ENCODE peak calls at places on chromosomes 12 and 14, in five cellular contexts. F, E, R, T and A are unnamed samples.
A peak's percentile ranks its signal among the peaks of the same experiment; 100 is the strongest.

GRCh38 chr12:131487379-131488129 is 223.3 kb upstream of the SFSWAP start:
- DNase-seq in R (no peak), T (no peak), F (no peak), E (no peak), A (no peak)

GRCh38 chr12:7374423-7375144 is 69.4 kb downstream of the CD163L1 start:
- DNase-seq in T (peak; percentile 15), E (peak; percentile 87), R (peak; percentile 11), F (peak; percentile 6), A (peak; percentile 11)

GRCh38 chr12:2113501-2113912 is 60.7 kb downstream of the CACNA1C start:
- DNase-seq in T (no peak), R (no peak), E (no peak), F (no peak), A (no peak)

GRCh38 chr12:74111688-74112360 is 425.8 kb upstream of the ATXN7L3B start:
- DNase-seq in T (peak; percentile 38), R (peak; percentile 47), E (peak; percentile 81), F (no peak), A (peak; percentile 24)

GRCh38 chr14:36818794-36819384 is 157.2 kb downstream of the PAX9 start:
- DNase-seq in F (no peak), E (no peak), R (peak; percentile 10), T (peak; percentile 9), A (peak; percentile 37)

GRCh38 chr12:116525418-116526001 is 33.7 kb upstream of the MAP1LC3B2 start:
- DNase-seq in F (peak; percentile 92), R (peak; percentile 79), E (no peak), T (no peak), A (no peak)

GRCh38 chr14:97380539-97380941 is 583.4 kb downstream of the VRK1 start:
- DNase-seq in R (no peak), E (no peak), F (no peak), T (peak; percentile 59), A (no peak)

GRCh38 chr12:126233625-126234024 is 1168.4 kb downstream of the AACS start:
- DNase-seq in R (no peak), E (peak; percentile 41), F (no peak), T (no peak), A (no peak)

GRCh38 chr14:105168496-105168978 is at the start of gene JAG2:
- DNase-seq in E (peak; percentile 73), T (no peak), F (no peak), R (no peak), A (peak; percentile 27)

GRCh38 chr12:106145539-106146447 is 7.0 kb upstream of the NUAK1 start:
- DNase-seq in E (peak; percentile 27), T (no peak), R (no peak), F (no peak), A (no peak)

GRCh38 chr12:107404981-107405380 is 280.6 kb upstream of the PWP1 start:
- DNase-seq in R (peak; percentile 6), T (no peak), F (peak; percentile 36), E (peak; percentile 63), A (no peak)

GRCh38 chr14:105067140-105067968 is 2.1 kb upstream of the GPR132 start:
- DNase-seq in F (peak; percentile 61), R (peak; percentile 25), T (peak; percentile 16), E (no peak), A (no peak)

GRCh38 chr12:131281016-131281415 is 327.3 kb downstream of the ADGRD1 start:
- DNase-seq in T (no peak), R (no peak), F (no peak), E (no peak), A (no peak)

GRCh38 chr14:100547633-100548294 is 39.5 kb downstream of the BEGAIN start:
- DNase-seq in T (no peak), E (no peak), F (peak; percentile 21), R (no peak), A (no peak)

GRCh38 chr12:127531561-127531960 is 735.4 kb upstream of the TMEM132C start:
- DNase-seq in F (no peak), R (no peak), E (no peak), T (no peak), A (no peak)

GRCh38 chr12:49336645-49337584 is at the start of gene C1QL4:
- DNase-seq in R (peak; percentile 78), F (peak; percentile 52), E (peak; percentile 89), T (peak; percentile 89), A (peak; percentile 84)

GRCh38 chr14:65279958-65280357 is 132.6 kb upstream of the FUT8 start:
- DNase-seq in F (no peak), T (no peak), R (no peak), E (no peak), A (no peak)

GRCh38 chr14:65281991-65282908 is 130.3 kb upstream of the FUT8 start:
- DNase-seq in R (peak; percentile 49), T (no peak), F (peak; percentile 77), E (peak; percentile 81), A (peak; percentile 73)

GRCh38 chr14:65279510-65279909 is 133.0 kb upstream of the FUT8 start:
- DNase-seq in F (no peak), T (no peak), E (no peak), R (no peak), A (no peak)

GRCh38 chr14:65278589-65278988 is 133.9 kb upstream of the FUT8 start:
- DNase-seq in T (no peak), E (no peak), R (no peak), F (no peak), A (no peak)

GRCh38 chr14:65280653-65281052 is 131.9 kb upstream of the FUT8 start:
- DNase-seq in E (no peak), R (no peak), T (no peak), F (no peak), A (no peak)
- H4K91ac ChIP-seq in E (no peak overlapping the region), R (no peak overlapping the region), T (no peak overlapping the region), F (no peak overlapping the region), A (peak overlapping the region; percentile 46)

GRCh38 chr14:94129111-94129757 is at the start of gene IFI27L2:
- DNase-seq in T (no peak), R (peak; percentile 82), F (peak; percentile 73), E (peak; percentile 95), A (peak; percentile 80)

GRCh38 chr14:94126800-94127199 is 2.6 kb downstream of the IFI27L2 start:
- DNase-seq in F (no peak), T (no peak), R (no peak), E (peak; percentile 2), A (no peak)

GRCh38 chr14:94127330-94127729 is 2.1 kb downstream of the IFI27L2 start:
- DNase-seq in E (peak; percentile 10), T (no peak), R (no peak), F (no peak), A (no peak)

GRCh38 chr14:94129758-94130414 is 482 bp upstream of the IFI27L2 start:
- DNase-seq in R (peak; percentile 62), T (no peak), F (peak; percentile 34), E (peak; percentile 45), A (peak; percentile 42)

DNA sequence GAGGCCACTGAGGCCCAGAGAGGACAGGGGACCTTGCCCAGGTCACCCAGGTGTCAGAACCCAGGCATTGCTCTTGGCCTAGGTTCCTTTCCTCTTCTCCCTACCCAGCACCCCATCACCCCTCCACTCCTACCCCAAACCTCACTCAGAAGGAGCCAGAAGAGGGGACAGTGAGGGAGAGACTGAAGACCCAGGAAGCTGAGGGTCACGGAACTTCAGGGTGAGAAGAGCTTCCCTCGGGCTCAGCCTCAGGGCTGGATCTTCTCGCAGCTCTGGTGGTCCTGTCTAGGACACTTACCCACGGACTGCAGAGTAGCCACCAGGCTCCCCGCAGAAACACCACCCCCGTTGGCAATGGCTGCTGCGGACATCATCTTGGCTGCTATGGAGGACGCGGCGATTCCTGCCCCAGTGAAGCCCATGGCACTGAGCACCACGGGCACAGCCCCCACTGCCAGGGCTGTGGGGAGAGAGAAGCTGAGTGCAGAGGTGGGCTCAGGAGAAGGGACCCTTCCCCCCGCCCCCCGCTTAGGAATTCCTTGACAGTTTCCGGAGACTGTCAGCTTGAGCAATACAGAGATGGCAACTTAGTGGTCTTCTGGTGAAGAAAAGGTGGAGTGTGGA is 1.1 kb downstream of the IFI27L2 start:
- DNase-seq in E (peak; percentile 26), T (no peak), F (no peak), R (no peak), A (no peak)
- H3K23ac ChIP-seq in E (no peak overlapping the region), T (no peak overlapping the region), F (peak overlapping the region; percentile 82), R (no peak overlapping the region), A (no peak overlapping the region)

DNA sequence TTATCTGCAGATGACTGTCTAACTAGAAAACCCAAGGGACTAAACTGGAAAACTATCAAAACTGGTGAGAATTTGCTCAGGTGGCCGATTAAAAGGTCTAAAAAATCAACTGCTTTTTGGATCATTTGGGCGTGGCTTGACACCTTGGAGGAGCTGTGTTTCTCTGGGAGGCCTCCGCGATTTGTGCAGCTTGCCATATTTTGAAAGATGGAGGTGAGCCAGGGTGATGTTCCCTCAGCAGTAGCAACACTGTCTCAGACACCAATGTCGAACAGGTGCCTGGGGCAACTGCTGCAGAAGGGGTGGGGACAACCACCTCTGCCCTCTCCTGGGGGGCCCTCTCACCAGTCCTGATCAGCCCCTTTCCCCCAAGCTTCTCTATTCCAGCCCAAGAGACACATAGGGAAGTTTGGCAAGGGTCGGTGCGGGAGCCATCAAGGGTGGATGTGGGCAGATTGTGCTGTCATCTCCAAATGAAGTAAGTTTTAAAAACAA is 3.8 kb downstream of the CCDC177 start:
- DNase-seq in R (no peak), F (no peak), T (no peak), E (no peak), A (no peak)
- H4K91ac ChIP-seq in R (no peak overlapping the region), F (no peak overlapping the region), T (no peak overlapping the region), E (no peak overlapping the region), A (no peak overlapping the region)

GRCh38 chr12:80222261-80222660 is 122.9 kb downstream of the OTOGL start:
- DNase-seq in E (no peak), F (peak; percentile 27), R (no peak), T (no peak), A (no peak)
- H3K23ac ChIP-seq in E (no peak overlapping the region), F (no peak overlapping the region), R (no peak overlapping the region), T (no peak overlapping the region), A (no peak overlapping the region)

GRCh38 chr12:646303-647038 is 16.8 kb downstream of the NINJ2 start:
- DNase-seq in T (no peak), F (no peak), R (no peak), E (no peak), A (no peak)

GRCh38 chr12:645563-646071 is 17.6 kb downstream of the NINJ2 start:
- DNase-seq in F (peak; percentile 62), E (no peak), R (peak; percentile 77), T (no peak), A (no peak)

GRCh38 chr12:644818-645552 is 18.3 kb downstream of the NINJ2 start:
- DNase-seq in F (no peak), R (no peak), E (no peak), T (no peak), A (no peak)

GRCh38 chr12:647713-648085 is 15.5 kb downstream of the NINJ2 start:
- DNase-seq in F (no peak), T (no peak), R (no peak), E (no peak), A (no peak)

DNA sequence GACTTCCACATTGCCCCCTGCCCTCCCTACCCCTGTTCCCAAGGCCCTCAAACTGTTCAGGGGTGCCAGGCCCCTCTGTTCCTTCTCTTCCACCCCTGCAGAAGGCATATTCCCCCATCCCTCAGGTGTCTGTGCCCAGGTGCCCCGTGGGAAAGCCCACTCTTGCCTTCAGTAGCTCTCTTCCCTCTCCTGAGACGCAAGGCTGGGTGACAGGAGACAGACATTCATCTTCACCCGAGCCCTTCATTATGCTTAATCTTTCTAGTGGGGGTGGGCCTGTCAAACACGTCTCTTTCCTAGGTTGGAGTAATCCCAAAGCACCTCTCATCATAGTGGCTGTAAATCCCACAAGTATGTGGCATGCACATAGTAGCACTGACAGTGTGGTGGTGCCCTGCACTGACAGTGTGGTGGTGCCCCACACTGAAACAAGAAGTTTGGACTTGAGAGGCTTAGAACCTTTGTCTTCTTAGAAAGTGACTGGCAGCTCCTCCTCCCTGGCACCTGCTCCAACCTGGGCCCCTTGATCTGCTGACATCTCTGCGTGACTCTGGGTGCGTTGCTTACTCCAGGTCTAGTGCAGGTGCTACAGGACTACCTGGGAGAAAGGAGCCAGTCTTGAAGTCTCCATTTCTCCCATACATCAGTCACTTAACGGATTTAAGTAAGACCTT is 16.1 kb downstream of the NINJ2 start:
- DNase-seq in R (no peak), F (no peak), E (no peak), T (no peak), A (no peak)
- H4K91ac ChIP-seq in R (no peak overlapping the region), F (no peak overlapping the region), E (no peak overlapping the region), T (no peak overlapping the region), A (no peak overlapping the region)